ENCODE peak calls at places on chromosomes 2 and 18, in four cellular contexts. D is HCT116, E is thoracic aorta, M is PC-3. X is an unnamed sample.

GRCh38 chr2:95345415-95346235 is 48.5 kb downstream of the KCNIP3 start:
- DNase-seq in D (peak), E (no peak), M (peak), X (peak)

GRCh38 chr2:28300489-28300888 is 92.2 kb upstream of the FOSL2 start:
- DNase-seq in D (no peak), E (no peak), M (no peak), X (peak)

GRCh38 chr2:211744379-211744778 is 794.2 kb downstream of the ERBB4 start:
- DNase-seq in D (no peak), E (no peak), M (no peak), X (no peak)

GRCh38 chr18:58362027-58362575 is 266.8 kb downstream of the ALPK2 start:
- DNase-seq in D (no peak), E (peak), M (peak), X (peak)

GRCh38 chr2:16604236-16604635 is 61.4 kb downstream of the CYRIA start:
- DNase-seq in D (no peak), E (no peak), M (no peak), X (no peak)

GRCh38 chr2:74261204-74261864 is 62.9 kb downstream of the MTHFD2 start:
- DNase-seq in D (peak), E (no peak), M (peak), X (peak)

GRCh38 chr18:76914314-76914713 is 92.0 kb downstream of the ZNF236 start:
- DNase-seq in D (no peak), E (no peak), M (no peak), X (no peak)

GRCh38 chr2:174846218-174846617 is 81.9 kb upstream of the CHRNA1 start:
- DNase-seq in D (no peak), E (no peak), M (no peak), X (no peak)

GRCh38 chr2:160478660-160479059 is 14.9 kb downstream of the RBMS1 start:
- DNase-seq in D (no peak), E (no peak), M (no peak), X (no peak)

GRCh38 chr2:149038442-149039212 is at the start of gene LYPD6B:
- DNase-seq in D (no peak), E (no peak), M (peak), X (no peak)

GRCh38 chr2:8406271-8406670 is 275.6 kb upstream of the ID2 start:
- DNase-seq in D (no peak), E (no peak), M (no peak), X (no peak)

GRCh38 chr2:11863103-11863502 is 116.7 kb downstream of the LPIN1 start:
- DNase-seq in D (no peak), E (no peak), M (no peak), X (no peak)

GRCh38 chr18:57051586-57052044 is 95.3 kb upstream of the BOD1L2 start:
- DNase-seq in D (no peak), E (no peak), M (no peak), X (no peak)

DNA sequence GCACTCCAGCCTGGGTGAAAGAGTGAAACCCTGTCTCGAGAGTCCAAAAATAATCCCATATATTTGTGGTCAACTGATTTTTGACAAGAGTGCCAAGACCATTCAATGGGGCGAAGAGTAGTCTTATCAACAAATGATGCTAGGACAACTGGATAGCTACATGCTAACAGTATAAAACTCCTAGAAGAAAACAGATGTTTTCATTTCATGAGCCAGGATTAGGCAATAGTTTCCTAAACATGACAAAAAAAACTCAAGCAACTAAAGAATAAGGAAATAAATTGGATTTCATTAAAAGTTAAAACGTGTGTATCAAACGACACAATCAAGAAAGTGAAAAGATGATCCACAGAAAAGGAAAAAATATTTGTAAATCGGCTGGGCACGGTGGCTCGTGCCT is 6.3 kb downstream of the LIMS2 start:
- DNase-seq in D (no peak), E (no peak), M (no peak), X (no peak)
- H3K27ac ChIP-seq in D (no peak), E (no peak), M (no peak), X (no peak)

DNA sequence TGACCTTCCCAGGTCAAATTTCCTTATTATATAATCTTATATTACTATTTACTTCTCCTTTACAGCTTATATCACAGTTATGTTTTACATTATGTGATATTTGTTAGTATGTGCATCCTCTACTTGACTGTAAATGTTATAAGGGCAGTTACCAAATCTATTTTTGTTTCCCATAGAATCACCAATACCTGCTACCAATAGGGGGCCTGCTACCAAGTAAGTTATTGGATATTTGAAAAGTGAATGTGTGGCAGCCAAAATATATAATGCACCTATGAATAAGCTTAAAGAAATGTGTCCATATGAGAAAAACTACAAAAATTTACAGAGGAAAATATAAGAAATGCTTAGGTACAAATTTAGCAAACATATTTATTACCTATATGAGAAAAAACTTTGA is 23.9 kb upstream of the CTAGE1 start:
- DNase-seq in D (no peak), E (no peak), M (no peak), X (no peak)
- H3K27ac ChIP-seq in D (no peak), E (no peak), M (no peak), X (no peak)

GRCh38 chr2:167471332-167471731 is 583.1 kb downstream of the XIRP2 start:
- DNase-seq in D (no peak), E (no peak), M (no peak), X (no peak)

DNA sequence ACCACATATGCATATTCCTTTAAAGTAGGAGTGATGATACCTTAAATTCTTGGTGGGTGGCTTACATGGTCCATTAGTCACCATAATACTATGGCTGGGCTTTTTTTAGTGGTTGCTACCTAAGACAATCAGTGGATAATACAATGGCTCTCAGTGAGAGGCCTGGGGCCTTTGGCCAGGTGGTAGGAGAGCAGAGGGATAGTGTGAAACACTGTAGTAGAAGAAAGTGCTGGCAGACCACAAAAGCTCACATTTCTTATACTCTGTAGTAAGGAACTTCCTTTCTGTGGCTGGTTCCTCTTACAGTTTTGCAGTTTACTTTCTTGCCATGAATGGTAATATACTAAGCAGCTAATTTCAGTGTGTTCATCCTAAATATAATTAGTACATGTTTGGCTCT is 583.5 kb downstream of the XIRP2 start:
- DNase-seq in D (no peak), E (no peak), M (no peak), X (no peak)
- H3K27ac ChIP-seq in D (no peak), E (no peak), M (no peak), X (no peak)

GRCh38 chr2:105403785-105404698 is 5.2 kb upstream of the FHL2 start:
- DNase-seq in D (peak), E (no peak), M (peak), X (peak)
- H3K27ac ChIP-seq in D (peak), E (no peak), M (peak), X (peak)

GRCh38 chr2:147515213-147515612 is 329.6 kb upstream of the ACVR2A start:
- DNase-seq in D (no peak), E (no peak), M (peak), X (no peak)
- H3K27ac ChIP-seq in D (no peak), E (no peak), M (no peak), X (no peak)

DNA sequence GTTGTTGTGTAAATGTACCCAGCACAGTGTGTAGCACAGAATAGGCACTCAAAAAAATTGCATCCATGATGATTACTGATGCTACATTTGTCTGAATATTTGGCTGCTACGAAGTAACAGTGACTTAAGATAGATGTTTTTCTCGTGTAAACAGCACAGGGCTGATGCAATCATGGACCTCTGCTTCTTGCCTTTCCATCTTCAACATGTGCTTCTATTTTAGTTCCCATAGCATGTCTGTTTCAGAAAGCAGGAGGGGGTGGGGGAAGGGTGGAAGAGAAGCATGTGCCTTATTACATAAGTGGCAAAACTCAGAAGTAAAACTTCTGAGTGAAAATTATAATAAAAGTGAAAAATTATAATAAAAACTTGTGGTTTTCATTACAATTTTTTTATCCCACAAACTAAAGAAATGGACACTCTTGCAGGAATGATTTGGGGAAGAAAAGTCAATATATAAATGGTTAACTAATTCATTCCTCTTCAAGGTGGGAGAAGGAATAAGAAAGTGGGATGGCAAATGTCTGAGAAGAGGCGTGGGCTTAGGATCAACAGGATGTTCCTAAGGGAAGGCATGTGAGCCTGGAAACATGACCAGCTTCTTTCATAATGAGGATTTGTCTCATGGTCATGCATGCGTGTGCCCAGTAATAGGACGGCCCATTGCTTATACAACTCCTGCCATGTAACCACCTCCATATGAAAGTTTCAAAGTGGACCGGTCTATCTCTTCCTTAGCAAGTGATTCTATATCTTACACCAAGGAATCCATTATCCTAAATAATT is 27.2 kb downstream of the CCBE1 start:
- DNase-seq in D (no peak), E (no peak), M (no peak), X (peak)
- H3K27ac ChIP-seq in D (no peak), E (no peak), M (no peak), X (no peak)

DNA sequence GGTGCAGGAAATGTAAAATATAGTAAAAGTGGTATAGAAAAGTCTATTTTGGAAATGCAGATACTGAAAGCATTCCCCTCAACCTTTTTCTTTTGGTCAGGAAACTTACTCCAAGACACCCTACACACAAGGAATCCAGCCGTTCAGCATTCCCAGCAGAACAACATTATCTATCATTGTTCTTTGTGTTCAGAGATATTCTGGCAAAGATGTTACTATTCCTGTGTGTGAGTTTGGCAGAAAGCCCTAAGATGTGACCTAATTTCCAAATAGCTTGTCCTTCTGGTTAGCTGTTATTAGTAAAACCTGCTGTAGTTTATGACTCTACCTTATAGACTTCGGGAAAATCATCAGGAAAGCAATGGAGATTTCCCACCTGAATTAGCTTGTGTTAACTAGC is 78.1 kb upstream of the PELI1 start:
- DNase-seq in D (no peak), E (no peak), M (peak), X (peak)
- H3K27ac ChIP-seq in D (no peak), E (no peak), M (no peak), X (no peak)

X was measured in fibroblast of lung.